ENCODE peak calls at places on chromosomes 3 and 15, in four cellular contexts. P, E, H and D are unnamed samples.

GRCh38 chr3:15332405-15333098 is at the start of gene SH3BP5:
- DNase-seq in P (peak), E (no peak), H (peak), D (peak)

GRCh38 chr3:52118156-52118875 is 35.9 kb downstream of the POC1A start:
- DNase-seq in P (no peak), E (no peak), H (no peak), D (no peak)

GRCh38 chr15:57376695-57377477 is 581 bp downstream of the CGNL1 start:
- DNase-seq in P (no peak), E (no peak), H (peak), D (no peak)

GRCh38 chr3:57007513-57008415 is 52.7 kb upstream of the SPATA12 start:
- DNase-seq in P (no peak), E (no peak), H (peak), D (peak)

GRCh38 chr3:156533205-156533604 is 21.7 kb downstream of the SSR3 start:
- DNase-seq in P (no peak), E (no peak), H (no peak), D (no peak)

GRCh38 chr3:171462224-171462623 is 2.0 kb upstream of the TNIK start:
- DNase-seq in P (no peak), E (no peak), H (no peak), D (no peak)

GRCh38 chr3:16026753-16027152 is 147.7 kb upstream of the GALNT15 start:
- DNase-seq in P (no peak), E (no peak), H (no peak), D (no peak)

GRCh38 chr3:46922426-46922825 is 44.9 kb downstream of the PTH1R start:
- DNase-seq in P (no peak), E (no peak), H (no peak), D (no peak)

GRCh38 chr15:56490461-56490860 is 25.5 kb upstream of the MNS1 start:
- DNase-seq in P (no peak), E (no peak), H (no peak), D (no peak)

GRCh38 chr3:103672346-103672745 is 1237.5 kb downstream of the ZPLD1 start:
- DNase-seq in P (no peak), E (no peak), H (no peak), D (no peak)

GRCh38 chr3:128006471-128007424 is 45.5 kb upstream of the SEC61A1 start:
- DNase-seq in P (no peak), E (no peak), H (no peak), D (no peak)

GRCh38 chr15:25179673-25180511 is 225.1 kb downstream of the SNRPN start:
- DNase-seq in P (peak), E (no peak), H (no peak), D (no peak)

GRCh38 chr3:40465111-40465407 is 7.9 kb downstream of the RPL14 start:
- DNase-seq in P (no peak), E (no peak), H (no peak), D (no peak)

GRCh38 chr15:62119224-62119925 is 45.7 kb downstream of the C2CD4B start:
- DNase-seq in P (no peak), E (no peak), H (peak), D (peak)

GRCh38 chr15:81335631-81336030 is 11.7 kb upstream of the STARD5 start:
- DNase-seq in P (no peak), E (no peak), H (no peak), D (no peak)

GRCh38 chr3:58858126-58858525 is 191.6 kb upstream of the FAM3D start:
- DNase-seq in P (no peak), E (no peak), H (no peak), D (no peak)

GRCh38 chr15:55507567-55507966 is 467 bp downstream of the DNAAF4 start:
- DNase-seq in P (no peak), E (no peak), H (no peak), D (no peak)

GRCh38 chr3:111080357-111080937 is 8.8 kb downstream of the NECTIN3 start:
- DNase-seq in P (no peak), E (no peak), H (peak), D (no peak)

GRCh38 chr15:43777293-43777819 is 590 bp upstream of the ELL3 start:
- DNase-seq in P (peak), E (peak), H (no peak), D (peak)
- TF ChIP-seq POLR2A in P (no peak), E (no peak), H (no peak), D (peak)

GRCh38 chr3:12967751-12968209 is 105.4 kb downstream of the IQSEC1 start:
- DNase-seq in P (peak), E (no peak), H (peak), D (peak)

GRCh38 chr3:12968541-12968940 is 104.7 kb downstream of the IQSEC1 start:
- DNase-seq in P (no peak), E (no peak), H (no peak), D (no peak)

GRCh38 chr3:12964713-12965612 is 108.3 kb downstream of the IQSEC1 start:
- DNase-seq in P (no peak), E (no peak), H (no peak), D (no peak)

GRCh38 chr3:12965999-12966846 is 107.0 kb downstream of the IQSEC1 start:
- DNase-seq in P (no peak), E (no peak), H (no peak), D (no peak)

DNA sequence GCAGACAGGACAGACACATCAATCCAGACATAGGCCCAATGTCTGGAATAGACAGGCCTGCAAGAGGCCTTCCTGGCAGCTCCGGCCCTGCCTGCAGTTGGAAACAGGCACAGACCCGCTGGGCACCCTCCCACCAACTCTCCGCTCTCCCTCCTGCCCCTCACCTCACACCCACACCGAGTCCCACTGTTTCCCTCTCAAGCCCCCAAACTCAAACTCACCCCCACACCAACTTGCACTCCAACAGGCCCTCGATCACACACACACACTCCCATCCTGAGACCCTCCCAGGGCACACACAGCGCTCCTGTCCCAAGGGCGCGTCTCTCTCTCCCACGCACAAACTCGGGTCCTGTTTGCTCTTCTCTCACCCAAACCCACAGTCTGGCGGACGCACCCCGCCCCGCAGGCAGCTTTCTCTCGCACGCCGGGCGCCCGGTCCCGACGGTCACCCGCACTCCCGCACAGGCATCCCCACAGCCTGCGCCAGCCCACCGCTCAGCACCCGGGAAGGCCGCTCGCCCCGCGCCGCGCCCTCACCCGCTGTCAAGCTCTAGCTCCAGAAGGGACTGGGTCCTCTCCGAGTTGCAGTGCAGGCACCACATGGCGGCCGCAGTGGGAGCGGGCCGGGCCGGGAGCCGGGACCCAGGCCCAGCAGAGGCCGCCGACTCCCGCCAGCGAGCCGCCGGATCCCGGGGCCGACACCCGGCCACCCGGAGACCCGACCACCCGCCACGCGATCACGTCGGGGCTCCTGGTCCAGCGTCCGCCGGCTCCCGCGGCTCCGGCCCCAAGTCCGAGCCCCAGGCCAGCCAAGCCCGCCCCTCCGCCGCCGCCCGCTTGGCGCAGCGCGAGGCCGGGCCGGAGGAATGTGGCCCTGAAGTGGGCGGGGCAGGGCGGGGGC is 106.1 kb downstream of the IQSEC1 start:
- DNase-seq in P (no peak), E (no peak), H (peak), D (no peak)
- TF ChIP-seq POLR2A in P (no peak), E (no peak), H (peak), D (peak)

DNA sequence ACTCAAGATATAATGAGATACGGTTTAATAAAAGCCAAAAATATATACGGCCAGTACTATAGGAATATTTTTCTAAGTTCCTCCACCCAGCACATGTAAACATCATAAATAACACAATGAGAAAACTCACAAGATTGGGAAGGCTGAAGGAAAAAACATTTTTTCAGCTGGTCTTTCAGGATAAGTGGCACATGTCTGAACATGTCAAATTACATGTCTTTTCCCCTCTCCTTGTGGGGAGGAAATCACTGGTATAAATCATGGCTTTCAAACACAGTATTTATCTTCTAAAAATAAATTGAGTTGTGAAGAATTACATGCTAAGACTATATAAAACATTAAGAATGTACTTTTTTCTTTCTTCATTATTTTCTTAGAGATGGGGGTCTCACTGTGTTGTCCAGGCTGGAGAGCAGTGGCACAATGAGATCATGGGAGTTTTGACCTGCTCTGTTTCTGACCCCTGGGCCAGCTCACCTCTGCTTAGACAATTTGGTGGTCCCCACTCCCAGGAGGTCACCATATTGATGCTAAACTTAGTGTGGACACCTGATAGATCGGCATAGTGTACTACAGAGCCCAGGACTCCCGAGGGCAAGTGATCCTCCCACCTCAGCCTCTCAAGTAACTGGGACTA is 32.8 kb downstream of the ETV5 start:
- DNase-seq in P (no peak), E (no peak), H (no peak), D (no peak)
- TF ChIP-seq POLR2A in P (no peak), E (no peak), H (no peak), D (no peak)

DNA sequence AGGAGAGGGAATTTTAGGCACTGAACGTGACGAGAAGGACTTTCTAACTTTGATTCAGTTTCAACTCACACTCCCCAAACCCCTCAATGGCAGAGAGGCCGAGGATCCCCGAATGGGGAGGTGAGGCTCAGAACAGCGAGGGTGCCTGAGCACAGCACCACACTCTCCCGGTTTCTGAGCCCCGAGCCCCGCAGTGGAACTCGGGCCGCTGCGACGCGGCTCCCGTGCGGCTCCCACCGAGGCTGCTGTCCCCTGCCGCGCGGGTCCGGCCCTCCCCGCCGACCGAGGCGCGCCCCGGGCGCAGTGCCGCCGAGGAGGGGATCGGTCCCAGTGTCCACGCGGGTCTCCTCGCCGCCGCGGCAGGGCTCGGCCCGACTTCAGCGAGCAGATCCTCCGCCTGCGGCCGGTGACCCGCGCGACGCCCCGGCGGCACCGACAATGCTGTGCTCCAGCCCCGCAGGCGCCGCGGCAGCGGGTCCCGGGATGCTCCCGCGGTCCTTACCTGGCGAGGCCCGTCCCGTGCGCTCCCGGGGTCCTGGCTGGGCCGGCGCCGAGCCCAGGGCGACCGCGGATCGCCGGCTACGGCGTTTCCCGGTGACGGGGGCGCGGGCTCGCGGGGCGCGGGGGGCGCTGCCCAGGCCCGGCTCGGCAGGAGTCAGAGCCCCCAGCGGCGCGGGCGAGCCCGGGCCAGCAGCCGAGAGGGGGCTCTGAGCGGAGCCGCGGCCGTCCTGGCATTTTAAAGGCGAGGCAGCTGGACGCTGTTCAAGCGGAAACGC is at the start of gene CTXND1:
- DNase-seq in P (no peak), E (no peak), H (no peak), D (no peak)
- TF ChIP-seq POLR2A in P (no peak), E (no peak), H (no peak), D (no peak)

GRCh38 chr15:99106417-99107220 is 1.7 kb downstream of the SYNM start:
- DNase-seq in P (no peak), E (no peak), H (no peak), D (no peak)
- TF ChIP-seq POLR2A in P (no peak), E (no peak), H (no peak), D (no peak)

DNA sequence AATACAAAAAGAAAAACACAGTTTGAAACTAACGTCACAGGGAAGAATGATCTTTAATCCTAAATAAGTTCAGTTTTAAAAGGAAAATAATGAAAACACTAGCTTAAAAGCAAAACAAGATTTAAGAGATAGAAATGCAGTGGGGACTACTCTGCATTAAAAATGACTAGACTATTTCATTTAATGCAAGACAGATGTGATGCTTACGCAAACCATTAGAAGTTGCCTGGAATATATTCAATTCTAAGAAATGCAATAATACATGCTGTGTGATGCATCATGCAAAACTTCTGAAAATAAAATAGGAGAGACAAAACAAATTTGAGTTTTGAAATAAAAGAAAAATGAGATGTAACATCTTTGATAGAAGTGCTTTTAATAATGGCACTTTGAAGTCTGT is 97.6 kb upstream of the STRIT1 start:
- DNase-seq in P (no peak), E (no peak), H (no peak), D (no peak)
- TF ChIP-seq POLR2A in P (no peak), E (no peak), H (no peak), D (no peak)

GRCh38 chr3:4303187-4304123 is at the start of gene SETMAR:
- DNase-seq in P (peak), E (no peak), H (peak), D (peak)
- TF ChIP-seq POLR2A in P (peak), E (peak), H (peak), D (peak)

DNA sequence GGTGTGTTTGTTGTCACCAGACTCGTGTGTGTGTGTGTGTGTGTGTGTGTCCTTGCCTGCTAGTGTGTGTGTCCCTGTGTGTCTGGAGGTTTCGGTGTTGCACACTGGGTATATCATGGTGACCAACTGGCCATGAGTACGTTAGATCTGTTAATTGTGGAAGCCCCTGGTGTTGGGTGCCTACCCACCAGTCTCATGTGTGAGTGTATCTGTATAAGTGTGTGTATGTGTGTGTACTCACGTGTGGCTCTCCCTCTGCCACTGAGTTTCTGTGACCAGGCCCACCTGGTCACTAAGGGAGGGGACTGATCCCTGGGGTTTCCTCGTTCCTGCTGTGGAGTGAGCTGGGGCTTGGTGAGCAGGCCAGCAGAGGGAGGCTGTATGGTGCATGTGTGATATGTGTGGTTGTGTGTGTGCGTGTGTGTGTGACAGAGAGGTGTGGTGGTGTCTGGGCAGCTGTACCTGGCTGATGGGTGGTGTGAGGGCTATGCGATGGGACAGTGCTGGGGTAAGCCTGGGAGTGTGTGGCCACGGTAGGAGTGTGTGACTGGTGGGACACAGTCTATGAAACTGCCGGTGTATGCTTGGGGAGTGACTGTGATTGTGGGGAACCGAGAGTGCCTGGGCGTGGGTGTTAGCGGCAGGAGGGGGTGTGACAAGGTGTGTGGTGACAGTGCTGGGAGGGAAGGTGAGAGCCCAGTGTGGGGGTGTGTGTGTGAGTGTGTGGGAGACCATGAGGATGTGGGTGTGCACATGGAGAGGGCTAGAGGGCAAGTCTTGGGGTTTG is 1.9 kb downstream of the PRKCD start:
- DNase-seq in P (no peak), E (no peak), H (no peak), D (no peak)
- TF ChIP-seq POLR2A in P (no peak), E (peak), H (no peak), D (no peak)

GRCh38 chr15:31437686-31438085 is 111.1 kb downstream of the KLF13 start:
- DNase-seq in P (no peak), E (no peak), H (no peak), D (no peak)
- TF ChIP-seq POLR2A in P (no peak), E (peak), H (no peak), D (no peak)

GRCh38 chr15:91448245-91448644 is 348.2 kb downstream of the SV2B start:
- DNase-seq in P (no peak), E (no peak), H (no peak), D (no peak)
- TF ChIP-seq POLR2A in P (no peak), E (no peak), H (no peak), D (no peak)